ENCODE peak calls at places on chromosomes 11 and 22, in six cellular contexts. L is colonic mucosa; Q is pancreas; M is MM.1S; S is CD8-positive, alpha-beta T cell; K is right cardiac atrium. E is an unnamed sample.

GRCh38 chr22:45878051-45878764 is 98.8 kb downstream of the WNT7B start:
- DNase-seq in M (no peak), L (no peak), K (peak), Q (peak), S (no peak), E (peak)

GRCh38 chr22:31870890-31871289 is 73.4 kb upstream of the YWHAH start:
- DNase-seq in S (no peak), Q (no peak), K (no peak), M (no peak), L (no peak), E (no peak)

GRCh38 chr11:134558916-134559616 is 147.0 kb upstream of the B3GAT1 start:
- DNase-seq in M (no peak), L (no peak), K (no peak), Q (no peak), S (no peak), E (no peak)

GRCh38 chr11:60868682-60869450 is 1.5 kb downstream of the ZP1 start:
- DNase-seq in Q (no peak), K (no peak), L (no peak), M (no peak), S (no peak), E (no peak)

GRCh38 chr22:32686354-32686753 is 115.2 kb upstream of the TIMP3 start:
- DNase-seq in K (no peak), S (no peak), L (no peak), Q (no peak), M (no peak), E (no peak)

GRCh38 chr11:68347841-68348240 is 35.5 kb downstream of the LRP5 start:
- DNase-seq in K (no peak), L (no peak), Q (no peak), M (no peak), S (no peak), E (no peak)

GRCh38 chr11:116697639-116698038 is 75.1 kb downstream of the BUD13 start:
- DNase-seq in L (peak), K (no peak), Q (no peak), M (no peak), S (no peak), E (no peak)

GRCh38 chr11:995752-996420 is 40.6 kb downstream of the MUC6 start:
- DNase-seq in L (no peak), K (no peak), S (no peak), M (no peak), Q (peak), E (no peak)

GRCh38 chr11:132925825-132926469 is 606.4 kb downstream of the OPCML start:
- DNase-seq in M (no peak), L (no peak), Q (no peak), K (no peak), S (no peak), E (no peak)

GRCh38 chr11:69444381-69445130 is 36.9 kb upstream of the LINC01488 start:
- DNase-seq in S (no peak), Q (peak), K (peak), L (peak), M (no peak), E (peak)

GRCh38 chr11:113967361-113967760 is 7.5 kb upstream of the HTR3A start:
- DNase-seq in S (no peak), Q (no peak), M (no peak), K (no peak), L (no peak), E (no peak)
- H3K27ac ChIP-seq in S (no peak), Q (no peak), M (no peak), K (no peak), L (no peak), E (no peak)

DNA sequence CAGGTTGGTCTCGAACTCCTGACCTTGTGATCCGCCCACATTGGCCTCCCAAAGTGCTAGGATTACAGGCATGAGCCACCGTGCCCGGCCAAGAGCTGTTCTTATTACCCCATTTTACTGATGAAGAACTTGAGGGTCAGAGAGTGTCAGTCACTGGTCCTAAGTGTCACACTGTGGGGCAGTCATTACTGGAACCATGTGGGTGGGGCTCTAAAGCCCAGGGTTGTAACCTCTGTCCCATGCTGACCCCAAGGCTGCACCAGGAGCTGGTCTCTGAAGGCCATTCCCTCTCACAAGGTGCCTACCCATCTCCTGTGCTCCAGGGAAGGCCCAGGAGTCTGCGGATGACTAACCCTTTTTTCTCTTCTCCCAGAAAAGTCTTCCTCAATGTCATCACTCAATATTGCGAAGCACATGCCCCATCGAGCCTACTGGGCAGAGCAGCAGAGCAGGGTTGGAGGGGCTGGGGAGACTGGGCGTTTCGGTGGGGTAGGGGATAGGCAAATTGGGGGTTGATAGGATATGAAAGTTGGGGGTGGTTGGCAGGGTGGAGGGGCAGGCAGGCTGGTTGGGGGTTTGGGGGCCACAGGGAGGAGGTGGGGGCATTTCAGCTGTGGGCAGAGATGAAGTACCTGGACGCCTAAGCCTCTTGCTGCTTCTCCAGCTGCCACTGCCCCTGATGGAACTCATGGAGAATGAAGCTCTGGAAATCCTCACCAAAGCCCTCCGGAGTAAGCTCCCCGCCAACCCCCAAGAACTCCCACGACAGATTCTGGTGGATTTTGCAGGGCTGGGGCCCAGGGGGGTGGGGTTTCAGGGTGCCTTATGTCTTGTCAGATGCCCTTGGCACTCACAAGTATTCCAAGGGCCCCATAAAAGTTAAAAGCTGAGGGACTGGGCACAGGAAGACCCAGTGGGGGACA is 2.0 kb upstream of the ESRRA start:
- DNase-seq in K (peak), Q (no peak), S (no peak), L (no peak), M (no peak), E (no peak)
- H3K27ac ChIP-seq in K (peak), Q (peak), S (no peak), L (peak), M (peak), E (peak)

DNA sequence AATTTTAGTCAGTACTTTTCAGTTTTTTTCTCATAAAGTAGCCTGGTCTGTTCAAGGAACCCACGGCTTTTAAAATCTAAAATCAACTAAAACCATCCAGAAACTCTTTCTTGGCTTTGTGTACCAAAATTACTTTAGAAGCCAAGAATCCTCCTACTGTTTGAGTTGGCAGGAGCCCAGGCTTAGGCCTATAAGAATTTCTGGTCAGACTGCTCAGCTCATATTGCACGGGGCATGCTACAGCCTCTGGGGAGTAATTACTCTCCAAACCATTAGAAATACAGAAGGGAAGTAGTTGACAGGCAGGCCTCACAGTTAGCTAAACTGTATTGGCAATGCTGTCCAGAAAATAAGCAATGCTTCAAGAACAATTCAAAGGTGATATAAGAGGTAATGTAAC is 1862.9 kb upstream of the RAG2 start:
- DNase-seq in Q (peak), M (no peak), K (peak), L (no peak), S (no peak), E (no peak)
- H3K27ac ChIP-seq in Q (no peak), M (no peak), K (no peak), L (no peak), S (no peak), E (no peak)

DNA sequence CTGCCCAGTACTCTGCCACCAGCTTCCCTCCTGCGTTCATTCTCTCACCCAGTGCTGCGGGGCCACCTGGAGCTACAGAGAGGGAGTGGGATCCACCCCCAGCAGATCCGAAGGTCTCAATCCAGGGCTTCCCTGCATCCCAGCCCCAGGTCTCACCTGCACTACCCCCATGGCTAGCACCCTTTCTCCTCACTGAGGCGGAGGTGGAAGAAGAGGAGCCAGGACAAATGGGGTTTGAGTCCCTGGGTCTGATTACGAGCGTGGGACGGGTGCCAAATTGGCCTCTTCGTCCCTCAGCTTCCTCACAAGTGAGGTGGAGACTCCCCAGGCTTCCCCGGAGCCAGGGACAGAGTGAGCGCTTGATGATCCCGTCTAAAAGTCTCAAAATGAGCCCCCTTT is 64.2 kb downstream of the NFAM1 start:
- DNase-seq in S (no peak), K (peak), M (no peak), Q (peak), L (peak), E (no peak)
- H3K27ac ChIP-seq in S (no peak), K (no peak), M (no peak), Q (no peak), L (no peak), E (no peak)

GRCh38 chr11:130634186-130634585 is 185.7 kb downstream of the ADAMTS15 start:
- DNase-seq in S (no peak), K (no peak), Q (no peak), L (no peak), M (no peak), E (no peak)
- H3K27ac ChIP-seq in S (no peak), K (no peak), Q (no peak), L (no peak), M (no peak), E (no peak)

DNA sequence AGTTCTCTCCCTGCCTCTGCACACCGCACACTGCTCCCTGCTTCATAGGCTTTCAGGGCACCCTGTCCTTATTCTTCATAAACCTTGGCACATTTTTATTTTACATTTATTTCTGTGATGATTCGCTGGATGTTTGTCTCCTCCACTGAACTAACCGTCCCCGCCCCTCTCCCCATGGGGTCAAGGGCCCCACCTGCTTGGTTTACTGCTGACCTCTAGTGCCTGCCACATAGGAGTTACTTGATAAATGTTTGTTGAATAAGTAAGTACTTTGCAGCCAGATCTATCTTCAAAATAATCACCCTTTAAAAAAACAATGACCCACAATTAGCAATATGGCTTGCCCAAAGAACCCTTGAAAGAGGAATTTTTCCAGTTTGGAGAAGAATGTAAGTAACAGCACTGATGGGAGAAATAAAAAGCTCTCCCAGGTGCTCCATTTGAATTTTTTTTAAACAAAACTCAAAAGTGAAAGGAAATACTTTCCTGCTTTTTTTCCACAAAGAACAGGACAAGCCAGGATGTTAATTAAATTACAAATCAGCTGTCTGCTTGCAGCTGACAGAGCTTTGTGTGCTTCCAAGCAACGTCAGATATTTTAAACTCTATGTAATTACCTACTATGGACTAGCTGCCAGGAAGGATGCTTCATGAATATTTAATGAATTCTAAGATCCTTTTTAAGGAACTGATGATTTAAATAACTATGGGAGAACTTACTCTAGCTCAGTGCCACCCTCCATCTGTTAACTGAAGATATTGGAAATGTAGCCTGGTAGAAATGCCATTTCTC is 1083.6 kb downstream of the DLG2 start:
- DNase-seq in M (no peak), L (no peak), Q (no peak), K (no peak), S (no peak), E (no peak)
- H3K27ac ChIP-seq in M (no peak), L (no peak), Q (no peak), K (no peak), S (no peak), E (peak)

GRCh38 chr11:65225284-65226102 is 36.3 kb upstream of the POLA2 start:
- DNase-seq in M (peak), Q (peak), S (peak), L (peak), K (peak), E (no peak)
- H3K27ac ChIP-seq in M (no peak), Q (no peak), S (no peak), L (no peak), K (peak), E (no peak)

DNA sequence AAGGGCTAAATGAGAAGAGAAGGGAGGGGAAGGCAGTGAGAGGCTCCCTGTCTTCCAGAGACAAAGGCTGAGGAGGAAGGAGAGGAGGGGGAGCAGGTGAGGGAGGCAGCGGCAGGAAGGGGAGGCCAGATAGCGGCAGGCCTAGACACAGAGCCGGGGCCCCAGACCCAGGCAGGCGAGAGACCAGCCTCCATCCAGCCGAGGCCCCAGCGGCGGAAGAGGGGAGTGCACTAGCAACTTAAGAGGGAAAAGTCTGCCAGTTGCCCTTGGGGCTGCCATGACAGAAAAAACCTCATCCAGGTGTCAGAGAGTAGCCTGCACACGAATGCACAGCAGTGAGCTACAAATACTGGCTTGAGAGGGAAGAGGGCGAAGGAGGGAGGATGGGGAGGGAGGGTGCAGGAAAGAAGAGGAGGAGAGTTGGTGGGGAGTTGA is 46.7 kb downstream of the IGLL1 start:
- DNase-seq in M (peak), S (no peak), L (no peak), Q (no peak), K (no peak), E (peak)
- H3K27ac ChIP-seq in M (no peak), S (no peak), L (no peak), Q (no peak), K (peak), E (no peak)

DNA sequence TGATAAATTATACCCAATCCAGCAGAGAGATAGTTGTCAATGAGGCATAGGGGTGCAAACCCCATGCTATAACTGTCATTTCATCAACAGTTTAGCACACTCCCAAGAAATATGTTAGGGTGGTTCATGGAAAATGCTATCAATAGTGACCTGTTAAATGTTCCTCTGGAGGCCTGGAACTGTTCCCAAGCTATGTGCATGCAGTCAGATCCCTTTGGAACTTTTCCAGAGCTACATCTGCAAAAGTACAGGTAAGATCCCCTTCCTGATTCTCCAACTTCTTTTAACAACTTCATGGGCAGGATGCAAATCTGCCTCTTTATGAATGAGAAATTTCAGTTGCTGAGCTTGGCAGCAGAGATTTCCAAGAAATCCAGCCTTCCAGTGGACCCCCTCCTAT is 27.2 kb downstream of the ABTB2 start:
- DNase-seq in K (no peak), S (no peak), L (no peak), M (no peak), Q (no peak), E (no peak)
- H3K27ac ChIP-seq in K (peak), S (no peak), L (no peak), M (no peak), Q (no peak), E (no peak)

DNA sequence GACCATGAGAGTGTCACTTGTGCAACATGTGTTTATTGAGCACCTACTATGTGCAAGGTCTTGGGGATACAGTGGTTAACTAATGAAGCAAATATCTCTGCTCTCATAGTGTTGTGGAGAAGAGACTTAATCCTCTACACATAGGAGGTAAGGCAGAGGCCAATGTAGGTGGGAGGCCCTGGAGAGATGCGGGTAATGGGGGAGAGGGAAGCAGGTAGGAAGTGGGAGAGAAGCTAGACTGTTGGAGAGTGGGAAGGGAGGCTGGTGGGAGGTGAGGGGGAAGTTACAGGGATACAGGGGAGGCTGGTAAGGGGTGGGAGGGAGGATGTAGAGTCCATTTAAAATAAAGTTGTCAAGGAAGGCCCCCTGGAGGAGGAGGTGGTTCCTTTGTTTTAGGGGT is 240.0 kb downstream of the MIAT start:
- DNase-seq in S (no peak), Q (no peak), M (no peak), L (no peak), K (no peak), E (no peak)
- H3K27ac ChIP-seq in S (no peak), Q (no peak), M (no peak), L (no peak), K (no peak), E (no peak)

E was measured in dorsolateral prefrontal cortex.